ENCODE peak calls at places on chromosomes 12 and 14, in four cellular contexts. C, L, H and Q are unnamed samples.

GRCh38 chr12:46983959-46984833 is 95.2 kb upstream of the PCED1B start:
- DNase-seq in C (peak; percentile 72), L (no peak), H (no peak), Q (no peak)

GRCh38 chr12:123614531-123614930 is 12.6 kb downstream of the DDX55 start:
- DNase-seq in C (peak; percentile 94), L (no peak), H (no peak), Q (peak; percentile 29)

GRCh38 chr12:52247622-52248540 is 14.8 kb downstream of the KRT7 start:
- DNase-seq in C (peak; percentile 49), L (no peak), H (no peak), Q (peak; percentile 57)

GRCh38 chr14:65251213-65251612 is 148.9 kb upstream of the MAX start:
- DNase-seq in C (peak; percentile 95), L (no peak), H (peak; percentile 63), Q (no peak)

GRCh38 chr14:99057684-99058083 is 214.3 kb downstream of the BCL11B start:
- DNase-seq in C (no peak), L (no peak), H (no peak), Q (peak; percentile 52)

GRCh38 chr12:74242088-74242487 is 295.5 kb upstream of the ATXN7L3B start:
- DNase-seq in C (no peak), L (no peak), H (no peak), Q (no peak)

GRCh38 chr12:43349863-43350262 is 202.1 kb downstream of the ADAMTS20 start:
- DNase-seq in C (peak; percentile 29), L (no peak), H (no peak), Q (no peak)

GRCh38 chr12:109715310-109716091 is 1.9 kb downstream of the FAM222A start:
- DNase-seq in C (no peak), L (peak; percentile 83), H (no peak), Q (peak; percentile 71)

GRCh38 chr12:101823891-101824290 is 6.9 kb downstream of the GNPTAB start:
- DNase-seq in C (peak; percentile 65), L (no peak), H (peak; percentile 64), Q (no peak)

GRCh38 chr14:77044776-77045569 is 16.5 kb upstream of the IRF2BPL start:
- DNase-seq in C (peak; percentile 81), L (no peak), H (peak; percentile 83), Q (no peak)

GRCh38 chr14:90308561-90308960 is 23.2 kb downstream of the NRDE2 start:
- DNase-seq in C (no peak), L (no peak), H (no peak), Q (no peak)

GRCh38 chr12:108804361-108804949 is 52.9 kb downstream of the SSH1 start:
- DNase-seq in C (no peak), L (no peak), H (peak; percentile 84), Q (no peak)

GRCh38 chr12:10771132-10771733 is 31.2 kb downstream of the TAS2R7 start:
- DNase-seq in C (peak; percentile 56), L (no peak), H (no peak), Q (no peak)

GRCh38 chr12:57243521-57244305 is 7.3 kb downstream of the STAC3 start:
- DNase-seq in C (peak; percentile 85), L (peak; percentile 85), H (peak; percentile 83), Q (no peak)

GRCh38 chr12:97097734-97098133 is 190.7 kb downstream of the NEDD1 start:
- DNase-seq in C (no peak), L (no peak), H (no peak), Q (no peak)

GRCh38 chr14:55136868-55137785 is 8.1 kb downstream of the LGALS3 start:
- DNase-seq in C (peak; percentile 62), L (no peak), H (peak; percentile 89), Q (peak; percentile 86)

GRCh38 chr12:56723889-56724659 is 1.0 kb downstream of the NACA start:
- DNase-seq in C (peak; percentile 85), L (no peak), H (peak; percentile 80), Q (no peak)

GRCh38 chr12:124829008-124829707 is 34.5 kb downstream of the SCARB1 start:
- DNase-seq in C (peak; percentile 91), L (no peak), H (no peak), Q (no peak)

GRCh38 chr12:90410962-90411361 is 544.0 kb downstream of the CCER1 start:
- DNase-seq in C (no peak), L (peak; percentile 76), H (no peak), Q (no peak)

GRCh38 chr12:92055877-92056276 is 89.8 kb downstream of the BTG1 start:
- DNase-seq in C (peak; percentile 69), L (no peak), H (no peak), Q (no peak)